ENCODE peak calls at places on chromosomes 5 and 9, in nine cellular contexts. X is mesendoderm, Y is B cell, G is EH, S is GM03348, E is tibial artery, L is hepatic stellate cell, D is NCI-H1048, V is NCI-H1092 treated with DMSO at 0.1 percent for 48 hours. A is an unnamed sample.

GRCh38 chr5:40507095-40507494 is 172.6 kb upstream of the PTGER4 start:
- DNase-seq in G (no peak), V (no peak), E (no peak), L (no peak), Y (no peak), X (no peak), S (no peak), D (no peak), A (no peak)

GRCh38 chr9:121662896-121663580 is 11.6 kb downstream of the DAB2IP start:
- DNase-seq in X (peak; percentile 91), V (no peak), G (peak; percentile 63), Y (no peak), L (no peak), E (no peak), D (no peak), S (no peak), A (no peak)

GRCh38 chr5:119302916-119303897 is 52.6 kb upstream of the TNFAIP8 start:
- DNase-seq in S (peak; percentile 87), Y (no peak), V (no peak), L (peak; percentile 72), G (peak; percentile 99), D (no peak), X (peak; percentile 56), E (no peak), A (no peak)

GRCh38 chr5:154626876-154627552 is 128.2 kb upstream of the LARP1 start:
- DNase-seq in Y (no peak), V (no peak), E (no peak), D (no peak), X (no peak), L (no peak), S (no peak), G (no peak), A (no peak)

GRCh38 chr9:114153761-114154596 is 1.4 kb upstream of the COL27A1 start:
- DNase-seq in D (no peak), G (peak; percentile 49), S (peak; percentile 59), Y (no peak), L (peak; percentile 41), V (no peak), E (no peak), X (peak; percentile 85), A (no peak)

GRCh38 chr5:115559524-115559923 is 14.9 kb upstream of the FEM1C start:
- DNase-seq in S (peak; percentile 21), D (no peak), G (peak; percentile 85), L (peak; percentile 49), V (no peak), X (no peak), E (no peak), Y (no peak), A (no peak)

GRCh38 chr9:20989923-20990341 is 41.5 kb downstream of the HACD4 start:
- DNase-seq in V (peak; percentile 56), Y (no peak), S (no peak), X (no peak), L (no peak), D (no peak), E (peak; percentile 74), G (no peak), A (peak; percentile 72)

GRCh38 chr5:116575635-116576042 is 1.0 kb upstream of the SEMA6A start:
- DNase-seq in G (no peak), E (peak; percentile 65), Y (peak; percentile 27), L (no peak), V (no peak), S (peak; percentile 8), X (no peak), D (no peak), A (no peak)

GRCh38 chr5:37552770-37553719 is 173.9 kb downstream of the WDR70 start:
- DNase-seq in E (no peak), S (peak; percentile 18), X (peak; percentile 80), V (no peak), L (peak; percentile 57), Y (no peak), G (peak; percentile 71), D (no peak), A (no peak)

GRCh38 chr5:218457-219289 is 553 bp downstream of the SDHA start:
- DNase-seq in L (no peak), X (peak; percentile 39), G (peak; percentile 57), D (no peak), V (peak; percentile 9), S (peak; percentile 42), Y (peak; percentile 44), E (no peak), A (peak; percentile 14)

GRCh38 chr9:18668944-18669343 is 195.0 kb downstream of the ADAMTSL1 start:
- DNase-seq in Y (no peak), X (peak; percentile 34), S (no peak), L (no peak), E (no peak), V (no peak), G (no peak), D (no peak), A (no peak)

GRCh38 chr5:94375801-94376200 is 242.6 kb downstream of the KIAA0825 start:
- DNase-seq in E (no peak), G (peak; percentile 7), X (no peak), S (no peak), V (no peak), Y (no peak), D (no peak), L (no peak), A (no peak)

GRCh38 chr9:120892177-120892747 is 15.3 kb upstream of the PHF19 start:
- DNase-seq in V (peak; percentile 47), Y (no peak), L (no peak), S (no peak), E (no peak), X (no peak), D (no peak), G (no peak), A (no peak)

GRCh38 chr9:108151161-108151586 is 661.6 kb upstream of the KLF4 start:
- DNase-seq in X (no peak), G (peak; percentile 61), L (no peak), V (no peak), S (peak; percentile 8), E (no peak), Y (no peak), D (no peak), A (no peak)

GRCh38 chr9:115548826-115549225 is 430.9 kb upstream of the TNC start:
- DNase-seq in E (no peak), D (no peak), X (no peak), G (peak; percentile 24), L (no peak), S (peak; percentile 25), V (no peak), Y (no peak), A (no peak)

GRCh38 chr5:178895615-178896571 is at the start of gene ZFP2:
- DNase-seq in E (peak; percentile 70), G (peak; percentile 45), V (peak; percentile 42), Y (peak; percentile 61), S (peak; percentile 78), X (peak; percentile 82), D (no peak), L (peak; percentile 37), A (peak; percentile 45)

GRCh38 chr5:169980418-169981053 is at the start of gene INSYN2B:
- DNase-seq in G (peak; percentile 87), Y (no peak), X (peak; percentile 97), S (peak; percentile 86), D (no peak), V (peak; percentile 87), L (peak; percentile 66), E (peak; percentile 66), A (peak; percentile 96)

GRCh38 chr5:10789021-10789420 is 28.0 kb upstream of the DAP start:
- DNase-seq in E (no peak), X (peak; percentile 24), V (no peak), L (peak; percentile 46), G (peak; percentile 95), S (peak; percentile 75), D (no peak), Y (no peak), A (peak; percentile 14)

GRCh38 chr5:34699155-34700077 is 43.3 kb downstream of the RAI14 start:
- DNase-seq in D (no peak), L (no peak), G (no peak), S (no peak), E (no peak), Y (no peak), X (peak; percentile 84), V (no peak), A (no peak)

GRCh38 chr5:4720831-4721230 is 419.3 kb upstream of the ADAMTS16 start:
- DNase-seq in S (no peak), D (no peak), Y (no peak), L (no peak), E (no peak), G (no peak), X (peak; percentile 77), V (no peak), A (no peak)

GRCh38 chr5:154390746-154391359 is 54.9 kb upstream of the SAP30L start:
- DNase-seq in V (no peak), Y (no peak), S (no peak), D (no peak), E (no peak), X (no peak), L (no peak), G (no peak), A (no peak)

GRCh38 chr9:22040760-22041159 is 31.7 kb upstream of the CDKN2B start:
- DNase-seq in D (no peak), G (peak; percentile 87), E (no peak), X (no peak), L (no peak), Y (no peak), S (peak; percentile 44), V (no peak), A (no peak)

GRCh38 chr9:35548571-35548970 is 56.5 kb upstream of the TESK1 start:
- DNase-seq in X (no peak), S (no peak), L (no peak), G (peak; percentile 43), V (no peak), D (no peak), Y (no peak), E (no peak), A (no peak)

GRCh38 chr9:71691036-71691435 is 77.3 kb downstream of the CEMIP2 start:
- DNase-seq in V (no peak), L (no peak), G (no peak), D (no peak), S (no peak), E (no peak), Y (no peak), X (no peak), A (no peak)

GRCh38 chr5:171789353-171789752 is 3.7 kb downstream of the SMIM23 start:
- DNase-seq in E (no peak), S (no peak), X (no peak), D (no peak), Y (no peak), G (no peak), L (no peak), V (no peak), A (no peak)

GRCh38 chr5:52799358-52799982 is 11.8 kb downstream of the ITGA1 start:
- DNase-seq in L (peak; percentile 54), V (no peak), X (peak; percentile 96), D (no peak), Y (no peak), S (peak; percentile 72), G (peak; percentile 94), E (peak; percentile 77), A (no peak)

GRCh38 chr9:32701321-32702022 is 66.0 kb upstream of the TAF1L start:
- DNase-seq in S (no peak), E (no peak), V (no peak), D (no peak), Y (no peak), G (peak; percentile 30), L (no peak), X (no peak), A (no peak)

GRCh38 chr5:101390317-101390908 is 487.3 kb upstream of the ST8SIA4 start:
- DNase-seq in V (peak; percentile 13), D (no peak), S (peak; percentile 16), E (no peak), G (peak; percentile 27), Y (no peak), L (no peak), X (peak; percentile 93), A (peak; percentile 73)

GRCh38 chr5:112183103-112183634 is 235.9 kb downstream of the EPB41L4A start:
- DNase-seq in S (no peak), V (no peak), L (no peak), Y (no peak), X (peak; percentile 89), D (no peak), E (no peak), G (peak; percentile 19), A (no peak)

GRCh38 chr5:98772415-98773213 is 849 bp upstream of the RGMB start:
- DNase-seq in D (peak; percentile 33), G (peak; percentile 93), S (peak; percentile 86), Y (peak; percentile 63), L (peak; percentile 81), E (peak; percentile 82), X (peak; percentile 96), V (peak; percentile 91), A (peak; percentile 38)

GRCh38 chr9:136773386-136774044 is 9.2 kb upstream of the LCN15 start:
- DNase-seq in S (no peak), X (peak; percentile 80), V (no peak), D (no peak), L (no peak), G (peak; percentile 31), E (no peak), Y (peak; percentile 76), A (no peak)